ENCODE peak calls at places on chromosomes 2 and 18, in seven cellular contexts. K is neuronal stem cell, T is Peyer's patch, G is fibroblast of lung, M is PC-9, A is adrenal gland, B is PC-3. P is an unnamed sample. For H3K4me1 and H3K36me3, the result is how much of the 10 kb centered on the place peaks cover.

GRCh38 chr2:31384771-31385276 is 29.7 kb downstream of the XDH start:
- DNase-seq in K (no peak), T (no peak), G (peak), M (peak), A (no peak), B (peak), P (no peak)

GRCh38 chr18:57930476-57930875 is 113.5 kb upstream of the NEDD4L start:
- DNase-seq in K (no peak), T (no peak), G (no peak), M (no peak), A (no peak), B (no peak), P (no peak)

GRCh38 chr2:38075436-38076249 is at the start of gene CYP1B1:
- DNase-seq in K (no peak), T (no peak), G (peak), M (no peak), A (peak), B (no peak), P (no peak)

GRCh38 chr2:214310319-214310718 is 100.5 kb upstream of the VWC2L start:
- DNase-seq in K (no peak), T (no peak), G (no peak), M (no peak), A (no peak), B (peak), P (no peak)

GRCh38 chr2:88942793-88943192 is 251.3 kb downstream of the RPIA start:
- DNase-seq in K (no peak), T (no peak), G (no peak), M (no peak), A (no peak), B (no peak), P (no peak)

GRCh38 chr2:230161180-230161579 is 58.6 kb downstream of the SP110 start:
- DNase-seq in K (no peak), T (no peak), G (no peak), M (no peak), A (no peak), B (peak), P (no peak)

GRCh38 chr18:13319629-13320028 is 101.1 kb downstream of the LDLRAD4 start:
- DNase-seq in K (no peak), T (no peak), G (no peak), M (no peak), A (no peak), B (no peak), P (no peak)

GRCh38 chr2:15363142-15363541 is 198.0 kb downstream of the NBAS start:
- DNase-seq in K (no peak), T (no peak), G (peak), M (peak), A (no peak), B (peak), P (no peak)

GRCh38 chr2:205975082-205975949 is 110.7 kb downstream of the INO80D start:
- DNase-seq in K (no peak), T (peak), G (peak), M (no peak), A (no peak), B (peak), P (no peak)

GRCh38 chr2:161423351-161424178 is 7.5 kb downstream of the TBR1 start:
- DNase-seq in K (peak), T (no peak), G (peak), M (no peak), A (no peak), B (no peak), P (no peak)

GRCh38 chr18:47150824-47151366 is 595 bp upstream of the HDHD2 start:
- DNase-seq in K (no peak), T (no peak), G (no peak), M (no peak), A (no peak), B (peak), P (no peak)

GRCh38 chr2:1664076-1664605 is 80.2 kb downstream of the PXDN start:
- DNase-seq in K (no peak), T (no peak), G (no peak), M (no peak), A (no peak), B (no peak), P (no peak)

GRCh38 chr2:235149240-235149641 is 197.4 kb downstream of the SH3BP4 start:
- DNase-seq in K (no peak), T (no peak), G (peak), M (no peak), A (no peak), B (no peak), P (no peak)

GRCh38 chr2:217847552-217848350 is 155.0 kb downstream of the TNS1 start:
- DNase-seq in K (no peak), T (no peak), G (no peak), M (no peak), A (no peak), B (no peak), P (no peak)

GRCh38 chr2:150171065-150171548 is 316.4 kb downstream of the RND3 start:
- DNase-seq in K (no peak), T (no peak), G (no peak), M (no peak), A (no peak), B (no peak), P (no peak)

GRCh38 chr2:30273574-30273929 is 42.2 kb downstream of the LBH start:
- DNase-seq in K (no peak), T (no peak), G (no peak), M (no peak), A (no peak), B (peak), P (no peak)

GRCh38 chr2:160371251-160372009 is 122.2 kb downstream of the RBMS1 start:
- DNase-seq in K (no peak), T (no peak), G (peak), M (no peak), A (no peak), B (no peak), P (no peak)

GRCh38 chr2:160372585-160372984 is 121.0 kb downstream of the RBMS1 start:
- DNase-seq in K (no peak), T (no peak), G (peak), M (no peak), A (no peak), B (no peak), P (no peak)

GRCh38 chr2:160375037-160375436 is 118.6 kb downstream of the RBMS1 start:
- DNase-seq in K (no peak), T (no peak), G (peak), M (no peak), A (no peak), B (no peak), P (no peak)

GRCh38 chr2:160372010-160372356 is 121.6 kb downstream of the RBMS1 start:
- DNase-seq in K (no peak), T (no peak), G (no peak), M (no peak), A (no peak), B (no peak), P (no peak)

DNA sequence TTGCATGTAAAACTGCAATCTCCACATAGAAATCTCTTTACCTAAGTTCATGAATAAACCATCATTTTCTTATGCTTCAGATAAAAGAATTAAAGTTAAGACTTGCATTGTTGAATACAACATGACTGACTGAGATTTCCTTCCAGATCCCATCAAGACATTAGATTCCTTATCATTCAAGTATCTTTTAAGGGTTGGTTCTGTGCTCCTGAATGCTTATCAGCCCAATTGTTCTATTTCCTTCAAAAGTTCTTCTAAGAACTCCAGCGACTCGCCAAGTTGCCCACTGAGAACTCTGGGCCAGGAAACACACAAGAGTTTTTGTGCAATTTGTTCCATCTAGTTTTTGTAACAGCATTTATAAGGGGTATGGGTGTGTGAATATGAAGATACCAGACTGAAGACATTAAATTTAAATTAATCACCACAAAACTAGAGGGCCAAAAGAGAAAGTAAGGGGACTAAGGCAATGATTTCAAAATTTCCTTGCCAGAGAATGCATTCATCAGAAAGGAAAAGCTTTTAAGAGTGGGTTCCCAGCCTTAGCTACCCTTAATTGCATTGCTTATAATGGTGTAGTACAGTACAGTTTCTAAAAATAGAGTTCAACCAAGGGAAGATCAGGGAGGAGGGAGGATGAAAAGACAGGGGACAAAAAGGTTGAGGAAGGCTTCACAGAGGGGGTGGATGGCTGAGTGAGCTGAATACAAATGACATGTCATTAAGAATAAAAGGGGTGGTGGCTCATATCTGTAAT is 120.2 kb downstream of the RBMS1 start:
- DNase-seq in K (no peak), T (no peak), G (no peak), M (no peak), A (no peak), B (no peak), P (no peak)
- H3K4me1 ChIP-seq in K (under half), T (under half), G (under half), M (under half), A (half or more), B (under half), P (half or more)

DNA sequence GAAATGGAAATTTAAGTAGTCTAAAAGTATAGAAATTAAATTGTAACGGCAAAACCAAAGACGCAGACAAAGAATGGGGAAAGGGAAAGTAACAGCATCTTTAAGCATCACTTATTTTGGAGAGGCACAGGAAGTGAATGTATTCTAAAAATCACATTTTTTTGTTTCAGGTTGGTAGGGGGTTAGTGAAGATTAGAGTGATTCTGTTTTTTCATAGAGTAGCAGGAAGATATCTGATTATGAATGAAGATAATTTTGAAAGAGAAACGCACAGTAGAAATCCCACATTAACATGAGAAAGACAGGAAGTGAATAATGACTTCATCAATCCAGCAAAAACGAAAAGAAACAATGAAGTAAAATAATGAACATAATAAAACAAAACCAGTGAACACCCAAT is 131.2 kb downstream of the STRN start:
- DNase-seq in K (no peak), T (no peak), G (no peak), M (no peak), A (no peak), B (no peak), P (no peak)
- H3K36me3 ChIP-seq in K (under half), T (under half), G (under half), M (under half), A (under half), B (under half), P (under half)

GRCh38 chr18:50307400-50307737 is 19.9 kb upstream of the CXXC1 start:
- DNase-seq in K (no peak), T (no peak), G (no peak), M (no peak), A (no peak), B (no peak), P (no peak)

GRCh38 chr18:50310080-50310479 is 22.6 kb upstream of the CXXC1 start:
- DNase-seq in K (no peak), T (no peak), G (no peak), M (no peak), A (no peak), B (no peak), P (no peak)

GRCh38 chr18:50306944-50307343 is 19.5 kb upstream of the CXXC1 start:
- DNase-seq in K (no peak), T (no peak), G (peak), M (no peak), A (no peak), B (no peak), P (no peak)

GRCh38 chr18:50311573-50312106 is 24.1 kb upstream of the CXXC1 start:
- DNase-seq in K (no peak), T (no peak), G (no peak), M (no peak), A (no peak), B (no peak), P (no peak)

DNA sequence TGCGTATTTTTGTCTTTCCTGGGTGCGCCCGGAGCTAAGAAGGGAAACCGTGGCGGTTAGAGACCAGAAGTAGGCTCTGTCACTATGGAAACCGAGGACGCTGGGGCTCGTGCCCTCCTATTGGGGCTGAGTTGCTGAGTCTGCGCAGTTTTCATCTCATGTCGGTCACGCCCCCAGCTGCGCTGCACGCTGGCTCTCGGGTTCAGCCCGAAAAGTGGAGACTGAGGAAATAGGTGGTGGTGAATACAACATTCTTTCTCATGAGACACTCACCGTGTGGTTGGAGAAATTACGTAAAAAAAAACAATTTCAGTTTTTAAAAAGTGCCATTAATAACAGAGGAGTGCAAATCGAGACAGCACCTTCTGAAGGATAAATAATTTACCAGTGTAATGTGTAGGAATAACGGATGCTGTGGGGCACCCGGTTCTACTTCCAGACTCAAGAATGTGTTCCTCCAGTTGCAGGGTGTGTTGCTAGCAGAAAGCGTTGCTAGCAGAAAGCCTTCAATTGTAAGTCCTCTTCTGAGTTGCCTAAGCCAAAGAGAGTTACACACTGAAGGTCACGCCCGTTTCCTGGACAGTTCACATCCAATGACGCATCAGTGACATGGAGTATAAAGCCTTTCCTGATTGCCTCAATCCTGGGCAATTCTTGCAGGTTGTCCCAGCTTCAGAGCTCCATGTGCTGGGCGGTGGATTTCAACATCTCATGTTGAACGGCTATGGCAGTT is 20.4 kb upstream of the CXXC1 start:
- DNase-seq in K (peak), T (peak), G (peak), M (peak), A (peak), B (peak), P (peak)
- H3K27ac ChIP-seq in K (no peak), T (peak), G (no peak), M (peak), A (peak), B (no peak), P (peak)

DNA sequence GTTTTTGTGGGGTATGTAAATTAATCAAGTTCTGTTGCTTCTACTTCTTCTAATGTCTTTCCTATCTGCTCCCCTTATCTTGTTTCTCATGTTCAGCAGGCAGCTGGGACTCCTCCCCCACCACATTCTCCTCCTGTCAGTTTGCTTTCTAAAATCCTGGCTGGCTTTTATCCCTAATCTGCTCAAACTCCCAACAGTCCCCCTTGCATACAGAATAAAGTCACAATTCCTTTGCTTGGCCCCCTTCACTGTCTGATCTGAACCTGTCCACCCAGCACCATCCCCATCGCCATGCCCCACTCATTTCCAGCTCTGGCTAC is 2.2 kb downstream of the CFAP221 start:
- DNase-seq in K (no peak), T (no peak), G (no peak), M (no peak), A (no peak), B (no peak), P (no peak)
- H3K4me1 ChIP-seq in K (under half), T (under half), G (under half), M (under half), A (under half), B (under half), P (under half)

GRCh38 chr18:63331105-63331504 is 11.5 kb upstream of the BCL2 start:
- DNase-seq in K (no peak), T (no peak), G (no peak), M (no peak), A (no peak), B (no peak), P (no peak)
- H3K36me3 ChIP-seq in K (under half), T (under half), G (under half), M (under half), A (half or more), B (under half), P (under half)

GRCh38 chr2:133737597-133737996 is 169.3 kb upstream of the NCKAP5 start:
- DNase-seq in K (no peak), T (no peak), G (peak), M (no peak), A (no peak), B (no peak), P (no peak)
- H3K27ac ChIP-seq in K (no peak), T (no peak), G (no peak), M (no peak), A (no peak), B (no peak), P (no peak)

DNA sequence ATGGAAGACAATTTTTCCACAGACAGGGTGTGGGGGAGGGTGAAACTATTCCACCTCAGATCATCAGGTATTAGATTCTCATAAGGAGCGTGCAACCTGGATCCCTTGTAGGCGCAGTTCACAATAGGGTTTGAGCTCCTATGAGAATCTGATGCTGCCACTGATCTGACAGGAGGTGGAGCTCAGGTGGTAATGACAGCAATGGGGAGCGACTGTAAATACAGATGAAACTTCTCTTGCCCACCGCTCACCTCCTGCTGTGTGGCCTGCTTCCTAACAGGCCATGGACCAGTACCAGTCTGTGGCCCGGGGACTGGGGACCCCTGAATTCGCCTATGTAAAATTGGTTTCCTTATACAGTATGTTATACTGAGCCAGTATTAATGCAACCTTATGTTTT is 27.3 kb upstream of the E2F6 start:
- DNase-seq in K (no peak), T (no peak), G (no peak), M (no peak), A (no peak), B (no peak), P (no peak)
- H3K4me1 ChIP-seq in K (under half), T (under half), G (under half), M (under half), A (under half), B (under half), P (under half)

GRCh38 chr2:134216152-134216829 is 37.6 kb upstream of the MGAT5 start:
- DNase-seq in K (no peak), T (no peak), G (no peak), M (peak), A (no peak), B (peak), P (no peak)

GRCh38 chr2:134218414-134218813 is 35.5 kb upstream of the MGAT5 start:
- DNase-seq in K (no peak), T (peak), G (no peak), M (no peak), A (no peak), B (no peak), P (no peak)

GRCh38 chr2:134217924-134218323 is 35.9 kb upstream of the MGAT5 start:
- DNase-seq in K (no peak), T (no peak), G (peak), M (no peak), A (no peak), B (no peak), P (no peak)

GRCh38 chr2:134218928-134219707 is 34.8 kb upstream of the MGAT5 start:
- DNase-seq in K (no peak), T (peak), G (no peak), M (no peak), A (no peak), B (no peak), P (no peak)

DNA sequence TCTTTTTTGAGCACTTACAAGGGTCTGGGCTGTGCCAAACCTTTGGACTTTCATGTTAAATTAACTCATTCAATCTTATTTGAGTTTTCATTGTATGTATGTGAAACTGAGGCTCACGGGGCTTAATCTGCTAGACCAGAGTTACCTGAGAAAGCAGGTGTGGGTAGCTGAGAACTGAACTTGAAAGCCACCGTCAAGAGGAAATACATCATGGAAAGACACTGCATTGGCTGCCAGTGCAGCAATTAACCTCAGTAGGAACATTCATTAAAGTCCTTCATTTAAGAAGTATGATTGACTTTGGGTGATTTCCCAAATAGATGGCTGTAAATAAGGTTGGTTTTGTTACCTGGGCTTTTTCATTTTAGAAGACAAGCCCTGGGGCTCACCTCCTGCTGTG is 36.6 kb upstream of the MGAT5 start:
- DNase-seq in K (no peak), T (peak), G (no peak), M (no peak), A (no peak), B (no peak), P (no peak)
- H3K36me3 ChIP-seq in K (under half), T (under half), G (under half), M (under half), A (under half), B (under half), P (under half)

GRCh38 chr2:210000464-210001324 is 1.7 kb upstream of the RPE start:
- DNase-seq in K (no peak), T (no peak), G (no peak), M (no peak), A (no peak), B (no peak), P (no peak)

GRCh38 chr2:210007895-210008294 is 5.5 kb downstream of the RPE start:
- DNase-seq in K (no peak), T (no peak), G (peak), M (no peak), A (no peak), B (peak), P (no peak)

GRCh38 chr2:210002158-210003157 is at the start of gene RPE:
- DNase-seq in K (peak), T (peak), G (peak), M (peak), A (peak), B (peak), P (peak)

GRCh38 chr2:210004893-210005292 is 2.5 kb downstream of the RPE start:
- DNase-seq in K (no peak), T (no peak), G (no peak), M (no peak), A (no peak), B (no peak), P (no peak)

GRCh38 chr2:210003394-210003793 is 956 bp downstream of the RPE start:
- DNase-seq in K (no peak), T (no peak), G (no peak), M (no peak), A (no peak), B (no peak), P (no peak)
- H3K27ac ChIP-seq in K (no peak), T (no peak), G (peak), M (peak), A (no peak), B (no peak), P (no peak)

P was measured in CD8-positive, alpha-beta T cell.